ENCODE peak calls at places on chromosome 9, in five cellular contexts. L is ascending aorta, F is cardiac muscle cell, B is ovary, Y is spleen. U is an unnamed sample.
A peak's percentile ranks its signal among the peaks of the same experiment; 100 is the strongest.

GRCh38 chr9:114051281-114051680 is 26.8 kb downstream of the AMBP start:
- DNase-seq in B (peak; percentile 17), F (no peak), Y (peak; percentile 42), L (no peak), U (peak; percentile 6)

GRCh38 chr9:97312101-97312500 is 4.6 kb downstream of the CCDC180 start:
- DNase-seq in B (no peak), F (no peak), L (no peak), Y (no peak), U (no peak)

GRCh38 chr9:124037790-124038189 is 26.2 kb downstream of the LHX2 start:
- DNase-seq in F (no peak), Y (peak; percentile 35), L (no peak), B (no peak), U (no peak)

GRCh38 chr9:111525056-111525977 is at the start of gene ZNF483:
- DNase-seq in B (peak; percentile 90), F (peak; percentile 83), L (peak; percentile 13), Y (peak; percentile 85), U (peak; percentile 88)

GRCh38 chr9:99305124-99305523 is 83.0 kb downstream of the SEC61B start:
- DNase-seq in L (no peak), B (no peak), Y (no peak), F (no peak), U (no peak)

GRCh38 chr9:122332083-122332482 is 38.7 kb upstream of the PTGS1 start:
- DNase-seq in Y (no peak), B (no peak), F (no peak), L (no peak), U (no peak)

GRCh38 chr9:132864691-132865090 is 13.4 kb downstream of the AK8 start:
- DNase-seq in Y (no peak), L (no peak), B (no peak), F (no peak), U (no peak)

GRCh38 chr9:1050125-1050895 is at the start of gene DMRT2:
- DNase-seq in F (peak; percentile 81), B (peak; percentile 79), Y (no peak), L (peak; percentile 37), U (peak; percentile 93)

GRCh38 chr9:79143211-79143610 is 428.6 kb upstream of the TLE4 start:
- DNase-seq in Y (no peak), F (no peak), B (no peak), L (no peak), U (no peak)

GRCh38 chr9:1216532-1216931 is 166.4 kb downstream of the DMRT2 start:
- DNase-seq in F (no peak), L (no peak), Y (no peak), B (no peak), U (no peak)

GRCh38 chr9:70421272-70422180 is 7.1 kb upstream of the KLF9 start:
- DNase-seq in Y (no peak), B (peak; percentile 61), L (no peak), F (peak; percentile 79), U (peak; percentile 31)

GRCh38 chr9:91844170-91844569 is 105.9 kb downstream of the ROR2 start:
- DNase-seq in L (no peak), Y (peak; percentile 69), B (no peak), F (no peak), U (peak; percentile 18)

GRCh38 chr9:14203366-14204056 is 110.4 kb downstream of the NFIB start:
- DNase-seq in L (no peak), Y (no peak), B (peak; percentile 76), F (peak; percentile 69), U (peak; percentile 59)

GRCh38 chr9:72577212-72577753 is 55.9 kb downstream of the TMC1 start:
- DNase-seq in B (no peak), L (no peak), Y (no peak), F (peak; percentile 93), U (no peak)

GRCh38 chr9:70921126-70921525 is 200.3 kb downstream of the TRPM3 start:
- DNase-seq in Y (no peak), F (peak; percentile 14), B (no peak), L (no peak), U (no peak)

GRCh38 chr9:99634185-99634584 is 187.5 kb upstream of the NR4A3 start:
- DNase-seq in Y (no peak), F (no peak), B (no peak), L (no peak), U (no peak)

GRCh38 chr9:132516301-132516700 is 66.1 kb upstream of the BARHL1 start:
- DNase-seq in F (no peak), B (no peak), Y (no peak), L (no peak), U (no peak)

GRCh38 chr9:25519286-25519685 is 159.0 kb downstream of the TUSC1 start:
- DNase-seq in Y (no peak), B (no peak), F (no peak), L (no peak), U (no peak)

GRCh38 chr9:4798281-4798680 is 5.5 kb downstream of the RCL1 start:
- DNase-seq in B (no peak), L (no peak), F (no peak), Y (no peak), U (no peak)

GRCh38 chr9:104987743-104988142 is 59.8 kb upstream of the ABCA1 start:
- DNase-seq in F (peak; percentile 32), L (no peak), Y (no peak), B (no peak), U (no peak)

GRCh38 chr9:78115073-78115472 is 83.5 kb upstream of the GNAQ start:
- DNase-seq in L (no peak), B (no peak), Y (no peak), F (peak; percentile 19), U (no peak)

GRCh38 chr9:124489222-124489621 is 18.0 kb downstream of the NR5A1 start:
- DNase-seq in Y (no peak), F (no peak), L (no peak), B (no peak), U (no peak)

GRCh38 chr9:15403155-15403554 is 19.5 kb upstream of the SNAPC3 start:
- DNase-seq in L (no peak), Y (no peak), B (no peak), F (no peak), U (no peak)

GRCh38 chr9:14251146-14252071 is 62.5 kb downstream of the NFIB start:
- DNase-seq in F (peak; percentile 90), B (peak; percentile 69), L (peak; percentile 10), Y (no peak), U (peak; percentile 23)

GRCh38 chr9:131485206-131485605 is 17.5 kb upstream of the POMT1 start:
- DNase-seq in Y (no peak), L (no peak), F (no peak), B (no peak), U (no peak)

GRCh38 chr9:114836769-114837168 is 30.9 kb upstream of the TNFSF15 start:
- DNase-seq in B (no peak), F (no peak), L (no peak), Y (no peak), U (no peak)

GRCh38 chr9:99971410-99971809 is 65.0 kb downstream of the STX17 start:
- DNase-seq in Y (no peak), B (no peak), L (no peak), F (no peak), U (no peak)

GRCh38 chr9:82191082-82191481 is 202.5 kb downstream of the SPATA31D1 start:
- DNase-seq in L (no peak), B (no peak), F (peak; percentile 7), Y (no peak), U (no peak)

GRCh38 chr9:136297016-136297691 is 6.7 kb downstream of the CCDC187 start:
- DNase-seq in F (no peak), Y (no peak), L (no peak), B (no peak), U (no peak)

GRCh38 chr9:75086443-75087278 is 1.3 kb downstream of the NMRK1 start:
- DNase-seq in L (no peak), B (peak; percentile 53), F (no peak), Y (peak; percentile 78), U (no peak)

GRCh38 chr9:4328723-4329122 is 28.9 kb upstream of the GLIS3 start:
- DNase-seq in F (no peak), B (no peak), L (no peak), Y (no peak), U (no peak)

GRCh38 chr9:114613087-114613486 is 2.0 kb downstream of the TMEM268 start:
- DNase-seq in L (no peak), Y (no peak), B (no peak), F (no peak), U (no peak)

GRCh38 chr9:112997236-112997941 is 14.6 kb downstream of the ZNF883 start:
- DNase-seq in F (no peak), Y (no peak), B (no peak), L (no peak), U (no peak)
- H3K9me3 ChIP-seq in F (peaks cover 8% of the 10 kb centered on the region), Y (peaks cover 100% of the 10 kb centered on the region), B (peaks cover 4% of the 10 kb centered on the region), L (peaks cover 96% of the 10 kb centered on the region), U (no peaks in the 10 kb centered on the region)

DNA sequence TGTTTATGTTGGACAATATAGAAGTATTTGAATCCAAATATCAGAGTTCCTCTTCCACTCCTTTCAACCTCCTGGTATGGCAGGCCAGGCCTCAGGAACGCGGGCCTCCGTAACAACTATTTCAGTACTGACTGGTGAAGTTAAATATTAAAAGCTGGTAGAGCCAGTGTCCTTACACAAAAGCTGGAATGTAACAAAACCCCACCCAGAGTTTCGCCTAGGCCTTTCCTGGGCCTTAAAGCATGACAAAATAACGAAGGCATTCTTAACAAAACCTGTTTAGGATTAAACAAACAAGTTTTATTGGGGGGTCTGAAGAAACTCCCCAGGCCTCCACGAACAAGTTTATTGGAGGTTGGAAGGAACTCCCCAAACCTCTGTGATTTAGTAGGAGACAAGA is 61.6 kb upstream of the GNE start:
- DNase-seq in B (no peak), L (no peak), Y (no peak), F (no peak), U (no peak)
- H3K4me1 ChIP-seq in B (no peaks in the 10 kb centered on the region), L (no peaks in the 10 kb centered on the region), Y (no peaks in the 10 kb centered on the region), F (peaks cover 6% of the 10 kb centered on the region), U (peaks cover 18% of the 10 kb centered on the region)

DNA sequence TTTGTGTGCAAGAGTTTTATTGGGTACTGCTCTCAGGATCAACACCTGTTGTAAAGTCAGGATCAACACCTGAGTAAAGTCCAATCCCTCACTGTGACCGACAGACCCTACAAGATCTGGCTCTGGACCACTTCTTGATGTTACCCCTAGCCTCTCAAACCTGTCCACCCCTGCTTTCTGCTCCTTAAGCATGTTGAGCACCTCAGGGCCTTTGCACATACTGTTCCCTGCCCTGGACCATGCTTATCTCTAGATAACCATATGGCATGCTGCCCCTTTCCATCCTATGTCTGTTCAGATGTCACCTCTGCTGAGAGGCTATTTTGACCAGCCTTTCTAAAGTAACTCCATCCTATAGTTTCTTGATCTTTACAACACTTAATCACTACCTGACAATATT is 269.6 kb downstream of the SMARCA2 start:
- DNase-seq in F (no peak), Y (no peak), B (no peak), L (no peak), U (no peak)
- H3K4me3 ChIP-seq in F (no peak overlapping the region), Y (no peak overlapping the region), B (no peak overlapping the region), L (no peak overlapping the region), U (no peak overlapping the region)

GRCh38 chr9:118563677-118564076 is 805.6 kb downstream of the BRINP1 start:
- DNase-seq in F (no peak), B (no peak), L (no peak), Y (no peak), U (no peak)

GRCh38 chr9:118568704-118569103 is 800.5 kb downstream of the BRINP1 start:
- DNase-seq in F (no peak), Y (no peak), L (no peak), B (no peak), U (no peak)

GRCh38 chr9:118570076-118570475 is 799.2 kb downstream of the BRINP1 start:
- DNase-seq in L (no peak), Y (no peak), F (peak; percentile 7), B (no peak), U (no peak)

GRCh38 chr9:118567861-118568260 is 801.4 kb downstream of the BRINP1 start:
- DNase-seq in B (no peak), F (no peak), Y (no peak), L (no peak), U (no peak)

GRCh38 chr9:118569151-118569550 is 800.1 kb downstream of the BRINP1 start:
- DNase-seq in L (no peak), B (no peak), Y (no peak), F (no peak), U (no peak)
- H3K9me3 ChIP-seq in L (no peaks in the 10 kb centered on the region), B (no peaks in the 10 kb centered on the region), Y (no peaks in the 10 kb centered on the region), F (no peaks in the 10 kb centered on the region), U (no peaks in the 10 kb centered on the region)